ENCODE peak calls at places on chromosomes 16 and 17, in five cellular contexts. D is SK-N-SH, X is GM12878, F is K562, P is HepG2. O is an unnamed sample.

GRCh38 chr17:33520404-33521032 is 227.4 kb upstream of the ASIC2 start:
- DNase-seq in D (peak; percentile 83), X (no peak), F (peak; percentile 75), P (peak; percentile 23), O (peak; percentile 33)

GRCh38 chr17:28384281-28385036 is 13.0 kb downstream of the SARM1 start:
- DNase-seq in D (no peak), X (no peak), F (no peak), P (no peak), O (peak; percentile 77)

GRCh38 chr17:56902350-56902749 is 11.5 kb downstream of the TRIM25 start:
- DNase-seq in D (no peak), X (no peak), F (no peak), P (no peak), O (no peak)

GRCh38 chr16:75074920-75075687 is 41.5 kb downstream of the LDHD start:
- DNase-seq in D (no peak), X (peak; percentile 96), F (peak; percentile 80), P (no peak), O (no peak)

GRCh38 chr16:72092832-72093447 is 480 bp downstream of the TXNL4B start:
- DNase-seq in D (no peak), X (no peak), F (peak; percentile 31), P (peak; percentile 63), O (no peak)

GRCh38 chr17:57612202-57613071 is 132.7 kb downstream of the CCDC182 start:
- DNase-seq in D (no peak), X (peak; percentile 38), F (peak; percentile 49), P (peak; percentile 27), O (no peak)

GRCh38 chr17:32490101-32490482 is 3.3 kb downstream of the CDK5R1 start:
- DNase-seq in D (peak; percentile 85), X (no peak), F (no peak), P (no peak), O (no peak)

GRCh38 chr16:67149276-67150057 is 1.3 kb downstream of the B3GNT9 start:
- DNase-seq in D (no peak), X (no peak), F (no peak), P (no peak), O (no peak)

GRCh38 chr16:79605999-79606398 is 5.5 kb upstream of the MAF start:
- DNase-seq in D (no peak), X (no peak), F (no peak), P (no peak), O (no peak)

GRCh38 chr16:72467157-72467759 is 295.3 kb upstream of the PMFBP1 start:
- DNase-seq in D (peak; percentile 37), X (no peak), F (peak; percentile 12), P (peak; percentile 69), O (no peak)

GRCh38 chr17:27218719-27219488 is 75.0 kb upstream of the WSB1 start:
- DNase-seq in D (no peak), X (peak; percentile 77), F (no peak), P (no peak), O (no peak)

GRCh38 chr16:54080524-54081008 is 206.0 kb downstream of the IRX3 start:
- DNase-seq in D (no peak), X (no peak), F (no peak), P (peak; percentile 94), O (no peak)

GRCh38 chr16:15950167-15950854 is 895 bp downstream of the ABCC1 start:
- DNase-seq in D (peak; percentile 68), X (no peak), F (peak; percentile 55), P (peak; percentile 40), O (no peak)

DNA sequence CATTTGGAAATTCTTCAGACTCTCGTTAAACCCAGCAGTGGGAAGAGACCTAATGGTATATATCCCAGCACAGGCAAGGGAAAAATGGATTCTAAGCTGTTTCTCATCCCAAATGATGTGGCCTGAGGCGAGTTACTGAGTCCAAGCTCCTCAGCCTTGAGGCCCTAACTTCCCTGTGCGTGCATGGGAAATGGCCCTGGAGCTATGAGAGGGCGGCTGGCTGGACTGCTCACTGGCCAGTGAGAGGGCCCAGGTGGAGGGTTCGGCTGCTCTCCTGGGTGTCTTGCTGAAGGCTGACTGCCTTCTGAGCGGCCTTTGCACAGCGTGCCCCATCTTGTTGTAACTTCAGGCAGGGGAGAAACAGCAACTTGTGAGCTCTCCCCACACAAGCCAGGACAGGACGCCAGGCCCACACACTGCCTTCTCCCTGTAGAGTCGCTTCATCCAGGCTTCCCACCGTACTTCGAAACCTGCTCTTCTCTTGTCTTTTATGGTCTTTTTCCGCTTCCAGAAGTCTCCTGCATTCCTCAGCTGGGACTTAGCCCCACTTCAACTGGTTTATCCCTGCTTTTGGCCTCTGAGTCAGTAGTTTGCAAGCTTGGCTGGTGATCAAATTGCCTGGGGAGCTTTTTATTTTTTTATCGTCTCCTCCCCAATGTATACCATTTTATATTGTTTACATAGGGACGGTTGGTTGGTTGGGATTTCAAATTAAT is 13.3 kb downstream of the CDH3 start:
- DNase-seq in D (no peak), X (no peak), F (no peak), P (no peak), O (no peak)
- TF ChIP-seq SIN3A in D (no peak), X (no peak), F (no peak), P (no peak), O (no peak)

DNA sequence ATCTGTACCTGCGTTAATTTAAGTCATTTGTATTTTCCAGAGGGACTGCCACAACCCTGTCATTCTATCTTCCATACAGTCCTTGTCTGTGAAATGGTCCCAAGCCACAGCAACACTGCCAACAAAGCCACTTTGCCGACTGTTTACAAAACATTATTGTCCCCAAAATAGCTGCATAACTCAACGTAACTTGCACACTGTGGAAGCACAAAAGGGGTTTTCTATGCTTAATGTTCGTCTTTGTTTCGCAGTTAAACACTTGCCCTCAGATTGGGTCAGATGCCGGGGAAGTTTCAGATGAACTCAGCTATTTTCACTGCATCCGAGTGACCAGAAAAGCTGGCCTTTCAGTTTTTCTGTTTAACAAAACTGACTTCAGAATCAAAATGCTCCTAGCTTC is 4.6 kb downstream of the SEC14L5 start:
- DNase-seq in D (no peak), X (no peak), F (no peak), P (no peak), O (no peak)
- TF ChIP-seq CHD2 in D (no peak), X (no peak), F (no peak), P (no peak), O (no peak)

GRCh38 chr17:52235416-52235960 is 77.0 kb upstream of the CA10 start:
- DNase-seq in D (no peak), X (no peak), F (no peak), P (no peak), O (no peak)
- TF ChIP-seq SIN3A in D (no peak), X (no peak), F (no peak), P (no peak), O (no peak)

DNA sequence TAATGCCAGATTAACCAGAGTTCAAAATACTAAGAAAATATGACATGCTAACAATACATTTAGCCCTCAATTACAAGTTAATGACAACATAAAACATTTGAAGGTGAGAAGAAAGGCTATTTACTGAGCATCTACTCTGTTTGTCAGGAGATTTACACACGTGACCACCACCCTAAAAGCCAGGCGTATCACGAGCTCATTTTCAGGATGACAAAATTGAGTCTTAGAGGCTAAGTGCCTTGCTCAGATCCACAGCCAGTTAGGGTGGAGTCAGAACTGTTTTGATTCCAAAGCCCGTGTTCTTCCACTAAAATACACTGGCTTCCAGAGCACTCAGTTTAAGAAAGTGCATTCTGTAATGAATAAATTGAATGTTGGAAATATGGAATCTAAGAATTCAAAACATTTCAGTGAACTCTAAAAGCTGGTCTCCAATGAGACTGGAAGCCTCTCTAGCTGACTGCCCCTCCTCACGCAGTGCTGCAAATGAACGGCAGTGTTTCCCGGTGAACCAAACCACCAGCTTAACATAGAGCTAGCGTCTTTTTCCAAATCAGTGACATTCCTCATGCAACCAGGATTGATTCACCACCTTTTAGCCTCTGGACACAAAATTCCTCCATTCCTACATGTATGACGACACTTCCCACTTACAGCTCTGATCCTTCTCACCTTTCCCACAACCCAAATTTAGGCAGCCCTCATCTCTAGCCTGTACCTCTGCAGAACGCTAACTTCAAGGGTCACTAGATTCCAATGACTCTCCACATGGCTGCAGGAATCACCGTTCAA is 5.9 kb downstream of the ZDHHC7 start:
- DNase-seq in D (no peak), X (no peak), F (no peak), P (no peak), O (no peak)
- TF ChIP-seq CHD2 in D (no peak), X (no peak), F (no peak), P (no peak), O (no peak)

DNA sequence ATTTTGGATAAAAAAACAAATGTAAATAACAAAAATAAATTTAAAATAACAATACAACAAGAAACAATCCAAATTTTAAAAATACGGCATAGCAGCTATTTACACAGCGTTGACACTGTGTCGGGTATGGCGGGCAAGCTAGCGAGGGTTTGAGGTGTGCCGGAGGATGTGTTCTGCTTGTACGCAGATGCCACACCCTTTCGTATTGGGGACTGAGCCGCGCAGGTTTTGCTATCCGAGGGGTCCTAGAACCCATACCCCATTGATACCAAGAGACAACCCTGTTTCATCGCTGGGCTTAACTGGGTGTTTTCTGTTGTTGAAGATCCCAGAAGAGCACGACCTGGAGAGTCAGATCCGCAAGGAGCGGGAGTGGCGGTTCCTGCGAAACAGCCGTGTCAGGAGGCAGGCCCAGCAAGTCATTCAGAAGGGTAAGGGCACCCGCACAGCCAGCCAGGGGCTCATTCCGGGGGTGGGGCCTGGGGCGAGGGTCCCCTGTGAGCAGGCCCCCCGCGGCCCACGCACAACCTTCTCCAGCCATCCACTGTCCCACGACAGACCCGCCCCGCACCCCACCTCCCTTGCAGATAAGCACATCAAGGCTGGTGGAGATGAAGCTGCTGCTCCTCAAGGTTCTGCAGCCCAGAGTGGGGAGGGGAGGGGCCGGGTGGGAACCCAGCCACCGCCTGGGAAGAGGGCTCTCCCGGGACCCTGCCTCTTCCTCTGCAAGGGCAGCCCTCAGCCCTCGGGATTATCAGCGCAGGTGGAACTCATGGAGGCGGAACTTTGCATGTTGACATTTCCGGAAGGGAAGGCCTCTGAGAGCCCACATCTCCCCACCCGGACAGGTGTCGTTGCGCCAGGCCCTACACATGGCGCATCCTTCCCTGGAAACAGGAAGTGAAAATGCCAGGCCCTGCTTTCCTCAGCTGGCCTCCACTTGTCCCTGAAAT is 51.2 kb upstream of the CHMP6 start:
- DNase-seq in D (no peak), X (no peak), F (no peak), P (no peak), O (no peak)
- TF ChIP-seq SIN3A in D (no peak), X (no peak), F (no peak), P (no peak), O (no peak)

GRCh38 chr17:82240506-82241182 is 11.8 kb downstream of the SLC16A3 start:
- DNase-seq in D (no peak), X (no peak), F (no peak), P (no peak), O (no peak)

GRCh38 chr17:82242698-82242976 is 13.8 kb downstream of the SLC16A3 start:
- DNase-seq in D (no peak), X (no peak), F (no peak), P (no peak), O (no peak)

GRCh38 chr17:82239926-82240505 is 11.2 kb downstream of the SLC16A3 start:
- DNase-seq in D (no peak), X (no peak), F (no peak), P (peak; percentile 73), O (no peak)

GRCh38 chr17:82241926-82242697 is 13.3 kb downstream of the SLC16A3 start:
- DNase-seq in D (peak; percentile 83), X (no peak), F (peak; percentile 74), P (peak; percentile 52), O (no peak)

GRCh38 chr17:82241183-82241925 is 12.5 kb downstream of the SLC16A3 start:
- DNase-seq in D (peak; percentile 76), X (no peak), F (no peak), P (peak; percentile 78), O (no peak)
- TF ChIP-seq CHD2 in D (no peak), X (no peak), F (no peak), P (no peak), O (no peak)